ENCODE peak calls at places on chromosomes 4 and X, in ten cellular contexts. One of them, this sample, is unnamed.

GRCh38 chrX:38275615-38276014 is 51.7 kb downstream of the RPGR start:
- ATAC-seq in IMR-90: peak
- ATAC-seq in right lobe of liver: no peak
- ATAC-seq in upper lobe of left lung: no peak
- ATAC-seq in GM12878: peak
- ATAC-seq in K562: no peak
- ATAC-seq in heart left ventricle: no peak
- ATAC-seq in gastrocnemius medialis: no peak
- ATAC-seq in HCT116: peak
- ATAC-seq in A549: peak
- ATAC-seq in this sample: no peak

GRCh38 chr4:150149381-150149780 is 71.1 kb downstream of the DCLK2 start:
- ATAC-seq in A549: no peak
- ATAC-seq in K562: no peak
- ATAC-seq in upper lobe of left lung: no peak
- ATAC-seq in GM12878: no peak
- ATAC-seq in IMR-90: no peak
- ATAC-seq in HCT116: no peak
- ATAC-seq in heart left ventricle: no peak
- ATAC-seq in gastrocnemius medialis: no peak
- ATAC-seq in right lobe of liver: no peak
- ATAC-seq in this sample: peak

GRCh38 chr4:125368161-125368560 is 53.4 kb downstream of the FAT4 start:
- ATAC-seq in right lobe of liver: no peak
- ATAC-seq in HCT116: no peak
- ATAC-seq in K562: no peak
- ATAC-seq in upper lobe of left lung: no peak
- ATAC-seq in GM12878: no peak
- ATAC-seq in A549: no peak
- ATAC-seq in heart left ventricle: no peak
- ATAC-seq in IMR-90: peak
- ATAC-seq in gastrocnemius medialis: no peak
- ATAC-seq in this sample: no peak

GRCh38 chr4:41655177-41655576 is 93.3 kb downstream of the PHOX2B start:
- ATAC-seq in upper lobe of left lung: no peak
- ATAC-seq in heart left ventricle: peak
- ATAC-seq in K562: no peak
- ATAC-seq in IMR-90: no peak
- ATAC-seq in GM12878: no peak
- ATAC-seq in A549: no peak
- ATAC-seq in gastrocnemius medialis: peak
- ATAC-seq in right lobe of liver: no peak
- ATAC-seq in HCT116: no peak
- ATAC-seq in this sample: no peak

GRCh38 chr4:80265571-80266266 is 745 bp upstream of the FGF5 start:
- ATAC-seq in K562: peak
- ATAC-seq in HCT116: no peak
- ATAC-seq in GM12878: no peak
- ATAC-seq in heart left ventricle: no peak
- ATAC-seq in gastrocnemius medialis: no peak
- ATAC-seq in upper lobe of left lung: no peak
- ATAC-seq in right lobe of liver: peak
- ATAC-seq in A549: peak
- ATAC-seq in IMR-90: peak
- ATAC-seq in this sample: peak

GRCh38 chr4:31415629-31416028 is 695.5 kb downstream of the PCDH7 start:
- ATAC-seq in A549: no peak
- ATAC-seq in gastrocnemius medialis: no peak
- ATAC-seq in right lobe of liver: no peak
- ATAC-seq in K562: no peak
- ATAC-seq in heart left ventricle: no peak
- ATAC-seq in upper lobe of left lung: no peak
- ATAC-seq in IMR-90: no peak
- ATAC-seq in GM12878: no peak
- ATAC-seq in HCT116: no peak
- ATAC-seq in this sample: no peak

GRCh38 chr4:180688480-180688879 is 1554.7 kb upstream of the TENM3 start:
- ATAC-seq in heart left ventricle: no peak
- ATAC-seq in K562: no peak
- ATAC-seq in A549: no peak
- ATAC-seq in HCT116: no peak
- ATAC-seq in right lobe of liver: no peak
- ATAC-seq in GM12878: no peak
- ATAC-seq in upper lobe of left lung: no peak
- ATAC-seq in IMR-90: no peak
- ATAC-seq in gastrocnemius medialis: no peak
- ATAC-seq in this sample: no peak

GRCh38 chr4:29734785-29735184 is 985.4 kb upstream of the PCDH7 start:
- ATAC-seq in IMR-90: no peak
- ATAC-seq in K562: no peak
- ATAC-seq in HCT116: no peak
- ATAC-seq in heart left ventricle: no peak
- ATAC-seq in GM12878: no peak
- ATAC-seq in gastrocnemius medialis: no peak
- ATAC-seq in A549: no peak
- ATAC-seq in upper lobe of left lung: no peak
- ATAC-seq in right lobe of liver: no peak
- ATAC-seq in this sample: no peak

GRCh38 chr4:122658818-122659295 is 38.0 kb upstream of the IL21 start:
- ATAC-seq in HCT116: no peak
- ATAC-seq in IMR-90: no peak
- ATAC-seq in A549: no peak
- ATAC-seq in upper lobe of left lung: no peak
- ATAC-seq in right lobe of liver: no peak
- ATAC-seq in GM12878: peak
- ATAC-seq in K562: no peak
- ATAC-seq in heart left ventricle: no peak
- ATAC-seq in gastrocnemius medialis: no peak
- ATAC-seq in this sample: no peak

GRCh38 chr4:128776794-128777216 is 32.7 kb upstream of the JADE1 start:
- ATAC-seq in A549: peak
- ATAC-seq in right lobe of liver: no peak
- ATAC-seq in GM12878: no peak
- ATAC-seq in IMR-90: peak
- ATAC-seq in upper lobe of left lung: peak
- ATAC-seq in K562: no peak
- ATAC-seq in HCT116: no peak
- ATAC-seq in heart left ventricle: peak
- ATAC-seq in gastrocnemius medialis: no peak
- ATAC-seq in this sample: no peak

GRCh38 chr4:40502936-40503335 is 126.7 kb downstream of the RBM47 start:
- ATAC-seq in IMR-90: no peak
- ATAC-seq in upper lobe of left lung: no peak
- ATAC-seq in K562: peak
- ATAC-seq in A549: no peak
- ATAC-seq in GM12878: peak
- ATAC-seq in gastrocnemius medialis: no peak
- ATAC-seq in right lobe of liver: no peak
- ATAC-seq in HCT116: no peak
- ATAC-seq in heart left ventricle: no peak
- ATAC-seq in this sample: no peak

GRCh38 chr4:81758865-81759264 is 287.2 kb upstream of the RASGEF1B start:
- ATAC-seq in GM12878: no peak
- ATAC-seq in HCT116: no peak
- ATAC-seq in A549: no peak
- ATAC-seq in upper lobe of left lung: no peak
- ATAC-seq in gastrocnemius medialis: no peak
- ATAC-seq in K562: peak
- ATAC-seq in right lobe of liver: no peak
- ATAC-seq in heart left ventricle: no peak
- ATAC-seq in IMR-90: no peak
- ATAC-seq in this sample: no peak

GRCh38 chr4:139876328-139876941 is 210.8 kb downstream of the MGST2 start:
- ATAC-seq in gastrocnemius medialis: no peak
- ATAC-seq in K562: no peak
- ATAC-seq in HCT116: no peak
- ATAC-seq in IMR-90: no peak
- ATAC-seq in heart left ventricle: peak
- ATAC-seq in right lobe of liver: peak
- ATAC-seq in A549: no peak
- ATAC-seq in upper lobe of left lung: peak
- ATAC-seq in GM12878: no peak
- ATAC-seq in this sample: no peak

GRCh38 chr4:17188035-17188967 is 289.9 kb upstream of the LDB2 start:
- ATAC-seq in IMR-90: no peak
- ATAC-seq in HCT116: no peak
- ATAC-seq in gastrocnemius medialis: no peak
- ATAC-seq in A549: no peak
- ATAC-seq in GM12878: no peak
- ATAC-seq in heart left ventricle: peak
- ATAC-seq in upper lobe of left lung: no peak
- ATAC-seq in right lobe of liver: no peak
- ATAC-seq in K562: no peak
- ATAC-seq in this sample: no peak

GRCh38 chr4:163251204-163251603 is 81.2 kb downstream of the NPY1R start:
- ATAC-seq in GM12878: peak
- ATAC-seq in K562: peak
- ATAC-seq in heart left ventricle: no peak
- ATAC-seq in IMR-90: no peak
- ATAC-seq in right lobe of liver: no peak
- ATAC-seq in upper lobe of left lung: no peak
- ATAC-seq in HCT116: peak
- ATAC-seq in A549: peak
- ATAC-seq in gastrocnemius medialis: no peak
- ATAC-seq in this sample: no peak

GRCh38 chr4:46653842-46654241 is 255.2 kb downstream of the COX7B2 start:
- ATAC-seq in heart left ventricle: no peak
- ATAC-seq in K562: no peak
- ATAC-seq in right lobe of liver: no peak
- ATAC-seq in A549: no peak
- ATAC-seq in upper lobe of left lung: peak
- ATAC-seq in IMR-90: no peak
- ATAC-seq in GM12878: no peak
- ATAC-seq in HCT116: no peak
- ATAC-seq in gastrocnemius medialis: no peak
- ATAC-seq in this sample: no peak

GRCh38 chrX:132692066-132692465 is 203.2 kb upstream of the MBNL3 start:
- ATAC-seq in K562: no peak
- ATAC-seq in IMR-90: no peak
- ATAC-seq in gastrocnemius medialis: no peak
- ATAC-seq in HCT116: no peak
- ATAC-seq in upper lobe of left lung: no peak
- ATAC-seq in GM12878: no peak
- ATAC-seq in right lobe of liver: no peak
- ATAC-seq in A549: no peak
- ATAC-seq in heart left ventricle: peak
- ATAC-seq in this sample: peak

GRCh38 chr4:153483432-153484418 is 17.6 kb downstream of the TMEM131L start:
- ATAC-seq in IMR-90: no peak
- ATAC-seq in A549: no peak
- ATAC-seq in GM12878: no peak
- ATAC-seq in gastrocnemius medialis: peak
- ATAC-seq in upper lobe of left lung: no peak
- ATAC-seq in right lobe of liver: peak
- ATAC-seq in HCT116: no peak
- ATAC-seq in K562: no peak
- ATAC-seq in heart left ventricle: no peak
- ATAC-seq in this sample: peak

GRCh38 chrX:3218442-3218841 is 128.0 kb downstream of the MXRA5 start:
- ATAC-seq in A549: no peak
- ATAC-seq in right lobe of liver: no peak
- ATAC-seq in GM12878: no peak
- ATAC-seq in heart left ventricle: no peak
- ATAC-seq in HCT116: no peak
- ATAC-seq in K562: no peak
- ATAC-seq in gastrocnemius medialis: no peak
- ATAC-seq in IMR-90: no peak
- ATAC-seq in upper lobe of left lung: no peak
- ATAC-seq in this sample: no peak

DNA sequence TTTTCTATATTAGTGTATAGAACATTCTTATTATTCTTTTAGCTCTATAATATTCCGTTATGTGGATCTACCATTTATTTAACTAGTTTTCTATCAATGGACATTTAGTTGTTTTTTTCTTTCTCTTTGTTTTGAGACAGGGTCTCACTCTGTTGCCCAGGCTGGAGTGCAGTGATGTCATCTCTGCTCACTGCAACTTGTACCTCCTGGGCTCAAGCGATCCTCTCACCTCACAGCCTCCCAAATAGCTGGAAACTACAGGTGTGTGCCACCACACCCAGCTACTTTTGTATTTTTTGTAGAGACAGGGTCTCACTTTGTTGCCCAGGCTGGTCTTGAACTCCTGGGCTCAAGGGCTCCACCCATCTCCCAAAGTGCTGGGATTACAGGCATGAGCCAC is 10.8 kb downstream of the TMEM165 start:
- ATAC-seq in heart left ventricle: no peak
- ATAC-seq in IMR-90: no peak
- ATAC-seq in right lobe of liver: no peak
- ATAC-seq in A549: no peak
- ATAC-seq in GM12878: no peak
- ATAC-seq in upper lobe of left lung: no peak
- ATAC-seq in gastrocnemius medialis: no peak
- ATAC-seq in HCT116: no peak
- ATAC-seq in K562: no peak
- ATAC-seq in this sample: no peak
- TF ChIP-seq POLR2A in heart left ventricle: no peak
- TF ChIP-seq POLR2A in IMR-90: no peak
- TF ChIP-seq POLR2A in right lobe of liver: no peak
- TF ChIP-seq POLR2A in A549: no peak
- TF ChIP-seq POLR2A in GM12878: no peak
- TF ChIP-seq POLR2A in upper lobe of left lung: no peak
- TF ChIP-seq POLR2A in gastrocnemius medialis: no peak
- TF ChIP-seq POLR2A in HCT116: no peak
- TF ChIP-seq POLR2A in K562: no peak
- TF ChIP-seq POLR2A in this sample: no peak

GRCh38 chrX:48574270-48575266 is at the start of gene RBM3:
- ATAC-seq in heart left ventricle: peak
- ATAC-seq in K562: peak
- ATAC-seq in right lobe of liver: peak
- ATAC-seq in HCT116: peak
- ATAC-seq in upper lobe of left lung: peak
- ATAC-seq in IMR-90: peak
- ATAC-seq in A549: peak
- ATAC-seq in GM12878: peak
- ATAC-seq in gastrocnemius medialis: peak
- ATAC-seq in this sample: peak
- TF ChIP-seq POLR2A in heart left ventricle: peak
- TF ChIP-seq POLR2A in K562: peak
- TF ChIP-seq POLR2A in right lobe of liver: peak
- TF ChIP-seq POLR2A in HCT116: peak
- TF ChIP-seq POLR2A in upper lobe of left lung: peak
- TF ChIP-seq POLR2A in IMR-90: peak
- TF ChIP-seq POLR2A in A549: peak
- TF ChIP-seq POLR2A in GM12878: peak
- TF ChIP-seq POLR2A in gastrocnemius medialis: peak
- TF ChIP-seq POLR2A in this sample: peak

GRCh38 chr4:1248262-1249147 is at the start of gene CTBP1:
- ATAC-seq in gastrocnemius medialis: peak
- ATAC-seq in K562: peak
- ATAC-seq in GM12878: peak
- ATAC-seq in HCT116: peak
- ATAC-seq in IMR-90: peak
- ATAC-seq in heart left ventricle: peak
- ATAC-seq in upper lobe of left lung: peak
- ATAC-seq in right lobe of liver: peak
- ATAC-seq in A549: peak
- ATAC-seq in this sample: peak
- TF ChIP-seq POLR2A in gastrocnemius medialis: peak
- TF ChIP-seq POLR2A in K562: peak
- TF ChIP-seq POLR2A in GM12878: no peak
- TF ChIP-seq POLR2A in HCT116: peak
- TF ChIP-seq POLR2A in IMR-90: peak
- TF ChIP-seq POLR2A in heart left ventricle: peak
- TF ChIP-seq POLR2A in upper lobe of left lung: peak
- TF ChIP-seq POLR2A in right lobe of liver: peak
- TF ChIP-seq POLR2A in A549: peak
- TF ChIP-seq POLR2A in this sample: peak

GRCh38 chr4:184263910-184264732 is 46.4 kb upstream of the ENPP6 start:
- ATAC-seq in upper lobe of left lung: peak
- ATAC-seq in IMR-90: peak
- ATAC-seq in heart left ventricle: peak
- ATAC-seq in GM12878: peak
- ATAC-seq in gastrocnemius medialis: peak
- ATAC-seq in HCT116: peak
- ATAC-seq in right lobe of liver: peak
- ATAC-seq in A549: peak
- ATAC-seq in K562: peak
- ATAC-seq in this sample: peak
- TF ChIP-seq POLR2A in upper lobe of left lung: no peak
- TF ChIP-seq POLR2A in IMR-90: no peak
- TF ChIP-seq POLR2A in heart left ventricle: no peak
- TF ChIP-seq POLR2A in GM12878: peak
- TF ChIP-seq POLR2A in gastrocnemius medialis: no peak
- TF ChIP-seq POLR2A in HCT116: no peak
- TF ChIP-seq POLR2A in right lobe of liver: no peak
- TF ChIP-seq POLR2A in A549: no peak
- TF ChIP-seq POLR2A in K562: no peak
- TF ChIP-seq POLR2A in this sample: no peak